ENCODE peak calls at places on chromosomes 5 and 9, in nine cellular contexts. E is left lung, O is heart right ventricle, R is heart left ventricle, A is psoas muscle, K is lower lobe of right lung, V is fibroblast of lung, C is sigmoid colon, M is stomach. G is an unnamed sample.

GRCh38 chr5:32507738-32508434 is 63.3 kb upstream of the ZFR start:
- DNase-seq in E (no peak), M (no peak), R (no peak), O (no peak), K (no peak), A (no peak), V (peak; percentile 65), C (peak; percentile 70), G (no peak)

GRCh38 chr5:103829585-103829984 is 267.0 kb upstream of the NUDT12 start:
- DNase-seq in A (no peak), M (no peak), E (no peak), C (no peak), O (no peak), R (no peak), K (no peak), V (no peak), G (no peak)

GRCh38 chr5:25435882-25436281 is 791.1 kb upstream of the CDH10 start:
- DNase-seq in C (no peak), O (no peak), E (no peak), A (no peak), V (no peak), M (no peak), K (no peak), R (no peak), G (no peak)

GRCh38 chr5:135243194-135244191 is 155.5 kb downstream of the MACROH2A1 start:
- DNase-seq in R (no peak), K (no peak), M (peak; percentile 25), E (no peak), O (no peak), C (peak; percentile 97), A (peak; percentile 73), V (peak; percentile 62), G (peak; percentile 92)

GRCh38 chr5:102049517-102049916 is 246.6 kb downstream of the SLCO4C1 start:
- DNase-seq in A (no peak), V (no peak), K (no peak), E (no peak), R (no peak), C (no peak), O (no peak), M (no peak), G (no peak)

GRCh38 chr5:112355058-112355685 is 63.9 kb downstream of the EPB41L4A start:
- DNase-seq in E (no peak), K (no peak), M (no peak), O (no peak), C (no peak), V (no peak), A (no peak), R (no peak), G (no peak)

GRCh38 chr5:30390095-30390494 is 803.4 kb upstream of the CDH6 start:
- DNase-seq in C (no peak), M (no peak), K (no peak), V (no peak), A (no peak), R (no peak), E (no peak), O (no peak), G (no peak)

GRCh38 chr5:178074266-178074952 is 38.9 kb upstream of the N4BP3 start:
- DNase-seq in A (no peak), R (no peak), K (no peak), V (peak; percentile 66), C (no peak), E (no peak), O (no peak), M (no peak), G (no peak)

GRCh38 chr5:128227984-128228383 is 144.4 kb downstream of the SLC12A2 start:
- DNase-seq in R (no peak), V (peak; percentile 87), E (no peak), C (no peak), K (no peak), M (no peak), O (no peak), A (no peak), G (no peak)

GRCh38 chr5:6581090-6581489 is 51.8 kb downstream of the NSUN2 start:
- DNase-seq in V (no peak), R (no peak), K (no peak), O (no peak), E (no peak), A (no peak), M (no peak), C (no peak), G (peak; percentile 42)

GRCh38 chr9:90019596-90019995 is 414.8 kb downstream of the GADD45G start:
- DNase-seq in R (no peak), A (no peak), E (no peak), M (no peak), C (no peak), K (no peak), V (no peak), O (no peak), G (no peak)

GRCh38 chr5:172802585-172803176 is 31.4 kb upstream of the ERGIC1 start:
- DNase-seq in K (no peak), V (peak; percentile 75), M (no peak), R (no peak), A (no peak), C (no peak), E (no peak), O (no peak), G (no peak)

GRCh38 chr5:31638286-31638685 is 645 bp upstream of the PDZD2 start:
- DNase-seq in O (peak; percentile 26), E (no peak), M (no peak), V (no peak), A (peak; percentile 67), K (peak; percentile 51), R (peak; percentile 68), C (peak; percentile 73), G (no peak)

GRCh38 chr9:28155067-28155466 is 581.8 kb upstream of the C9orf72 start:
- DNase-seq in M (no peak), R (no peak), O (no peak), A (no peak), C (no peak), K (no peak), V (no peak), E (no peak), G (no peak)

GRCh38 chr5:149829954-149830353 is 99.8 kb downstream of the PPARGC1B start:
- DNase-seq in R (no peak), O (no peak), V (no peak), M (no peak), K (no peak), E (no peak), C (no peak), A (no peak), G (no peak)

GRCh38 chr5:57445715-57446037 is 36.9 kb downstream of the ACTBL2 start:
- DNase-seq in K (no peak), O (no peak), V (no peak), E (no peak), M (no peak), R (no peak), A (no peak), C (no peak), G (peak; percentile 85)
- H3K27ac ChIP-seq in K (no peak overlapping the region), O (peak overlapping the region; percentile 43), V (no peak overlapping the region), E (no peak overlapping the region), M (no peak overlapping the region), R (peak overlapping the region; percentile 61), A (no peak overlapping the region), C (no peak overlapping the region), G (no peak overlapping the region)

DNA sequence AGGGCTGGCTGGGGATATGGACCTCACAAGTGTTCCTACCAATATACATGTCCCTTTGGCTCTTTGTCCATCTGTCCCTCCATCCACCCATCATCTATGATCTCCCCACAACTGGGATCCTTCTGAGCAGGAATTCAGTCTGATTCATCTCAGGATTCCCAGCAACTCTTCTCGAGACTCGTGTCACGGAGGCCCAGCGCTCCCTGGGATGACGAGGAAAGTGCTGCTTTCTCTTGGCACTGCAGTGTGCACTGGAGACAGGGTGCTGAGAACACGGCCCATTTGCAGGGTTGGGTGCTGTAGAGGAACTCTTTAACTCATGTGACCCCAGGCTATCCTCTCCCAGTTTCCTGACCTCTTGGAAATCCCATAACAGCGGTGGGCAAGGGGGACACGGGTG is 72.9 kb downstream of the ANGPTL2 start:
- DNase-seq in O (no peak), A (no peak), V (peak; percentile 16), K (no peak), M (no peak), R (no peak), E (no peak), C (no peak), G (no peak)
- H3K4me1 ChIP-seq in O (peaks cover 69% of the 10 kb centered on the region), A (peaks cover 18% of the 10 kb centered on the region), V (peaks cover 8% of the 10 kb centered on the region), K (peaks cover 35% of the 10 kb centered on the region), M (peaks cover 58% of the 10 kb centered on the region), R (peaks cover 37% of the 10 kb centered on the region), E (peaks cover 12% of the 10 kb centered on the region), C (no peaks in the 10 kb centered on the region), G (peaks cover 41% of the 10 kb centered on the region)

GRCh38 chr9:99465231-99465891 is 243.3 kb downstream of the SEC61B start:
- DNase-seq in K (no peak), O (no peak), E (peak; percentile 43), C (no peak), V (no peak), R (no peak), A (no peak), M (no peak), G (no peak)

GRCh38 chr9:99463144-99463543 is 241.1 kb downstream of the SEC61B start:
- DNase-seq in K (no peak), E (no peak), C (no peak), A (no peak), O (no peak), R (no peak), M (no peak), V (no peak), G (no peak)

GRCh38 chr9:99466787-99467186 is 244.7 kb downstream of the SEC61B start:
- DNase-seq in V (no peak), C (no peak), O (no peak), R (no peak), A (no peak), M (no peak), E (no peak), K (no peak), G (no peak)

GRCh38 chr9:99466104-99466503 is 244.0 kb downstream of the SEC61B start:
- DNase-seq in E (no peak), C (no peak), K (no peak), V (no peak), R (no peak), A (no peak), O (no peak), M (no peak), G (no peak)

GRCh38 chr9:99464568-99464967 is 242.5 kb downstream of the SEC61B start:
- DNase-seq in R (no peak), V (no peak), M (no peak), K (no peak), E (no peak), O (no peak), C (no peak), A (no peak), G (no peak)
- H3K27ac ChIP-seq in R (no peak overlapping the region), V (no peak overlapping the region), M (no peak overlapping the region), K (no peak overlapping the region), E (no peak overlapping the region), O (no peak overlapping the region), C (no peak overlapping the region), A (no peak overlapping the region), G (no peak overlapping the region)

GRCh38 chr9:116767219-116767618 is 80.1 kb downstream of the TRIM32 start:
- DNase-seq in E (no peak), C (no peak), A (no peak), V (no peak), M (no peak), K (no peak), O (no peak), R (no peak), G (no peak)

GRCh38 chr9:116760636-116761035 is 73.5 kb downstream of the TRIM32 start:
- DNase-seq in C (no peak), R (no peak), K (no peak), V (no peak), M (no peak), A (no peak), E (no peak), O (no peak), G (no peak)

GRCh38 chr9:116765009-116765408 is 77.9 kb downstream of the TRIM32 start:
- DNase-seq in E (no peak), A (no peak), O (no peak), R (no peak), C (no peak), V (no peak), M (no peak), K (no peak), G (no peak)

GRCh38 chr9:116763665-116764064 is 76.6 kb downstream of the TRIM32 start:
- DNase-seq in V (no peak), M (no peak), O (no peak), R (no peak), A (no peak), K (no peak), C (no peak), E (no peak), G (no peak)
- H3K4me1 ChIP-seq in V (no peaks in the 10 kb centered on the region), M (no peaks in the 10 kb centered on the region), O (no peaks in the 10 kb centered on the region), R (no peaks in the 10 kb centered on the region), A (no peaks in the 10 kb centered on the region), K (no peaks in the 10 kb centered on the region), C (no peaks in the 10 kb centered on the region), E (no peaks in the 10 kb centered on the region), G (no peaks in the 10 kb centered on the region)

G was measured in esophagus muscularis mucosa.